ENCODE peak calls at places on chromosomes 3 and 15, in eight cellular contexts. M, A, X, O, I, J, L and U are unnamed samples.

GRCh38 chr3:94115482-94115881 is 52.6 kb downstream of the NSUN3 start:
- DNase-seq in M (no peak), A (peak; percentile 9), X (peak; percentile 59), O (no peak), I (no peak), J (no peak), L (no peak), U (no peak)

GRCh38 chr15:62306851-62307504 is 141.9 kb upstream of the C2CD4B start:
- DNase-seq in M (no peak), A (peak; percentile 29), X (peak; percentile 88), O (peak; percentile 62), I (peak; percentile 70), J (peak; percentile 63), L (peak; percentile 58), U (no peak)

GRCh38 chr3:186254676-186255665 is 107.1 kb downstream of the DGKG start:
- DNase-seq in M (no peak), A (no peak), X (peak; percentile 9), O (no peak), I (no peak), J (no peak), L (no peak), U (peak; percentile 78)

GRCh38 chr3:30180305-30181275 is 425.8 kb upstream of the TGFBR2 start:
- DNase-seq in M (no peak), A (no peak), X (peak; percentile 60), O (no peak), I (no peak), J (no peak), L (no peak), U (no peak)

GRCh38 chr15:89141885-89142284 is 53.6 kb downstream of the ABHD2 start:
- DNase-seq in M (no peak), A (no peak), X (no peak), O (no peak), I (no peak), J (no peak), L (no peak), U (no peak)

GRCh38 chr3:47056705-47057104 is 77.2 kb downstream of the NBEAL2 start:
- DNase-seq in M (no peak), A (no peak), X (no peak), O (no peak), I (no peak), J (no peak), L (no peak), U (no peak)

GRCh38 chr15:42182976-42183375 is 25.1 kb downstream of the VPS39 start:
- DNase-seq in M (no peak), A (no peak), X (no peak), O (no peak), I (no peak), J (no peak), L (no peak), U (no peak)

GRCh38 chr3:14133188-14133800 is 8.4 kb downstream of the TMEM43 start:
- DNase-seq in M (no peak), A (no peak), X (no peak), O (no peak), I (peak; percentile 78), J (no peak), L (no peak), U (no peak)

GRCh38 chr3:57065588-57065987 is 5.1 kb downstream of the SPATA12 start:
- DNase-seq in M (no peak), A (peak; percentile 63), X (no peak), O (no peak), I (no peak), J (no peak), L (no peak), U (no peak)

GRCh38 chr3:15796771-15797599 is 794 bp downstream of the ANKRD28 start:
- DNase-seq in M (no peak), A (peak; percentile 31), X (peak; percentile 72), O (no peak), I (no peak), J (no peak), L (no peak), U (no peak)

GRCh38 chr3:102450976-102451375 is 16.2 kb downstream of the ZPLD1 start:
- DNase-seq in M (no peak), A (no peak), X (no peak), O (no peak), I (no peak), J (no peak), L (no peak), U (no peak)

GRCh38 chr15:70323111-70323851 is 225.6 kb upstream of the TLE3 start:
- DNase-seq in M (peak; percentile 82), A (no peak), X (peak; percentile 79), O (no peak), I (peak; percentile 39), J (peak; percentile 78), L (peak; percentile 44), U (peak; percentile 73)

GRCh38 chr3:67357610-67358458 is 296.6 kb downstream of the SUCLG2 start:
- DNase-seq in M (no peak), A (no peak), X (peak; percentile 34), O (peak; percentile 72), I (peak; percentile 23), J (no peak), L (no peak), U (no peak)

GRCh38 chr15:39666671-39667070 is 85.8 kb downstream of the THBS1 start:
- DNase-seq in M (no peak), A (no peak), X (peak; percentile 41), O (no peak), I (no peak), J (no peak), L (no peak), U (no peak)

DNA sequence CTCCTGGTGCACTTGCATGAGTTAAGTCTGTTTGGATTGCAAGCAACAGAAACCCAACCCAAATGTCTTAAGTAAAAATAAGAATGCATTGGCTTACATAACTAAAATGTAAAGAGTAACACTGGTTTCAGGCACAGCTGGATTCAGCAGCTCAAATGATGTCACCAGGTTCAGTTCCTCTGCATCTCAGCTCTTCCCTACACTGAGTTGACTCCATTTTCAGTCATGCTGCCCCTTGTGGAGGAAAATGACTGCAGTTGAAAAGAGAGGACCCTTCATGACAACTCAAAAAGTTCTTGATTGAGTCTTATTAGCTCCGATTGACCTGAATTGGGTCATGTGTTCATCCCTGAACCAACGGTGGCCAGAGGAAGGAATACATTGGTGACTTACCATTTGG is 138.5 kb upstream of the ABI3BP start:
- DNase-seq in M (no peak), A (no peak), X (no peak), O (no peak), I (no peak), J (no peak), L (no peak), U (no peak)
- TF ChIP-seq CTCF in M (no peak), A (peak; percentile 32), X (no peak), O (no peak), I (no peak), J (no peak), L (no peak), U (no peak)

GRCh38 chr15:77897896-77898406 is 179.6 kb downstream of the TBC1D2B start:
- DNase-seq in M (peak; percentile 12), A (no peak), X (no peak), O (no peak), I (no peak), J (no peak), L (no peak), U (no peak)

GRCh38 chr15:77898811-77899730 is 178.4 kb downstream of the TBC1D2B start:
- DNase-seq in M (no peak), A (no peak), X (no peak), O (no peak), I (no peak), J (no peak), L (no peak), U (no peak)

GRCh38 chr15:77901251-77901881 is 176.1 kb downstream of the TBC1D2B start:
- DNase-seq in M (peak; percentile 34), A (no peak), X (no peak), O (peak; percentile 6), I (no peak), J (no peak), L (no peak), U (no peak)

GRCh38 chr15:77892335-77892734 is 185.2 kb downstream of the TBC1D2B start:
- DNase-seq in M (no peak), A (no peak), X (no peak), O (no peak), I (no peak), J (no peak), L (no peak), U (no peak)

GRCh38 chr15:77895742-77896141 is 181.8 kb downstream of the TBC1D2B start:
- DNase-seq in M (no peak), A (no peak), X (no peak), O (no peak), I (no peak), J (no peak), L (no peak), U (no peak)
- TF ChIP-seq CTCF in M (no peak), A (no peak), X (no peak), O (no peak), I (no peak), J (no peak), L (no peak), U (no peak)

DNA sequence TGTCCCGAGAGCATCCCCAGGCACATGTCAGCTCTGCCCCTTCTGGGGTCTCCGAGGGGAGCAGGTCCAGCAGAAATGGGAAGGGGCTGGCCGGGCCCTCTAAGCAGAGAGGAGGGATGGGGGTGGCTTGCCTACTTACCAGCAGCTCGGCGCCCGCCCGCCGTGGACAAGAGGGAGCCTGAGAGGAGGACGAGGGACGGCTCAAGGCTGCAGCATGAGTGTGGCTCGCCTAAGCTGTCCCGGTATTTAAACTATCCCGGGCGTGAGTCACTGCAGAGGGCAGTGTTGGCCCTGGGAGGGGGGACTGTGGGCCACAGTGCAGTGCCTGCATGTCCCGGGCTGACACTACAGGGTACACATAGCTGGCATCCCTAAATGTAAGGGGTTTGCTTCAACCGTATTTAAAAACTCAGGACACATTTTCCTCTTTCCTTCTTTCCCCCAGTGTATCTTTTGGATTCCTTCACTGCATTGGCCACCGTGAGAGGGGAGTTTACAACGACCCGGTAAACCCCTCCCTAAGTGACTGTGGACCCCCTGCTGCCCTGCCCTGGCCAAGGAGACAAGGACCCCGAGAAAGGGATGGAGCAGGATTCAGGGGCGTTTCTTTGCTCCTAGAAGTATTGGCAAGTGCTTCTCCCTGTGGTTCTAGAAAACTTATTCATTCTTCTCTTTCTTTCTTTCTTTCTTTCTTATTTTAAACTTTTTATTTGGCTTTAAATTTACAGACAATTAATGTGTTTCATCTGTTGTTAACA is at the start of gene LRRC15:
- DNase-seq in M (no peak), A (peak; percentile 63), X (peak; percentile 41), O (peak; percentile 47), I (peak; percentile 14), J (peak; percentile 61), L (no peak), U (no peak)
- TF ChIP-seq CTCF in M (no peak), A (no peak), X (no peak), O (no peak), I (no peak), J (no peak), L (no peak), U (no peak)

DNA sequence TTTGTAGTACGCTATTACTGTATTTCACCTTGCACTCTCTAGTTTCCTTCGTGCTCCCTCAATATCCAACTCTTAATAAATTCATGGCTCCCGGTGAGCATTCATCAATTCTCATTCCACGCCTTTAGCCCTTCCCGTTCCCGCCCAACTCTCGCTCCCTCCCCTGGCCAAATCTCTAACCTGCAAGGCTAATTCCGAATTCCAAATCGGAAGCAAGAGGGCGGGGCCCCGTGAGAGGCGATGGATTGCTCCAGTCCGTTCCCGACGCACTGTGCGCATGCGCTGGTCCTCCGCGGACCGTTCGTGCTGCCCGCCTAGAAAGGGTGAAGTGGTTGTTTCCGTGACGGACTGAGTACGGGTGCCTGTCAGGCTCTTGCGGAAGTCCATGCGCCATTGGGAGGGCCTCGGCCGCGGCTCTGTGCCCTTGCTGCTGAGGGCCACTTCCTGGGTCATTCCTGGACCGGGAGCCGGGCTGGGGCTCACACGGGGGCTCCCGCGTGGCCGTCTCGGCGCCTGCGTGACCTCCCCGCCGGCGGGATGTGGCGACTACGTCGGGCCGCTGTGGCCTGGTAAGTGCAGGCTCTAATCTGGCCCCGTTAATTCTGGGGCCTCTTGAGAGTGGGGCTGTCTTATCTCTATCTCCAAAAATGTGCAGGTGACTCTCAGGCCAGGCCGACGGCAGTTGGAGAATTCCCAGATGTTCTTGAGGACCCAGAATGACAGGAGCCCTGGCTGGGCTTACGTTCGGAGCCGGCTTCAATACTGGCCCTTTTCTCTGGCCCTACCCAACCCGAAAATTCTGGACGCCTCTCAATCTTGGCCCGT is at the start of gene OPA1:
- DNase-seq in M (peak; percentile 99), A (peak; percentile 99), X (peak; percentile 99), O (peak; percentile 99), I (peak; percentile 96), J (peak; percentile 98), L (peak; percentile 98), U (peak; percentile 99)
- TF ChIP-seq CTCF in M (peak; percentile 38), A (no peak), X (peak; percentile 23), O (no peak), I (no peak), J (peak; percentile 47), L (peak; percentile 63), U (peak; percentile 44)